ENCODE peak calls at places on chromosomes 13 and 19, in eight cellular contexts. V, S, Z, D, W, H, B and Y are unnamed samples.

GRCh38 chr13:92602560-92602959 is 624.0 kb upstream of the GPC6 start:
- DNase-seq in D (no peak), W (no peak), H (no peak), B (no peak), Z (no peak), V (no peak), S (peak), Y (no peak)

GRCh38 chr13:95535243-95535642 is 17.3 kb upstream of the CLDN10 start:
- DNase-seq in B (peak), S (peak), W (no peak), D (no peak), V (no peak), H (no peak), Z (no peak), Y (no peak)

GRCh38 chr19:29841559-29842367 is 30.0 kb downstream of the CCNE1 start:
- DNase-seq in B (no peak), S (peak), Z (peak), D (no peak), V (peak), H (peak), W (peak), Y (no peak)

GRCh38 chr13:100156786-100157185 is 67.9 kb downstream of the PCCA start:
- DNase-seq in V (no peak), Z (no peak), S (peak), H (no peak), B (no peak), D (no peak), W (no peak), Y (no peak)

GRCh38 chr13:38819053-38819452 is 132.2 kb downstream of the FREM2 start:
- DNase-seq in Z (peak), S (peak), B (no peak), V (peak), H (no peak), D (no peak), W (no peak), Y (no peak)

GRCh38 chr19:58395220-58395978 is at the start of gene RNF225:
- DNase-seq in B (no peak), V (peak), W (peak), H (no peak), D (no peak), S (no peak), Z (no peak), Y (no peak)

GRCh38 chr19:39467941-39468340 is 12.7 kb upstream of the TIMM50 start:
- DNase-seq in S (no peak), V (no peak), B (no peak), D (no peak), W (no peak), Z (no peak), H (no peak), Y (no peak)

GRCh38 chr13:21668665-21669599 is 1.9 kb upstream of the FGF9 start:
- DNase-seq in S (peak), W (no peak), H (peak), V (peak), Z (peak), D (no peak), B (no peak), Y (no peak)

GRCh38 chr19:55620410-55620809 is 4.0 kb downstream of the ZNF784 start:
- DNase-seq in H (no peak), V (no peak), B (no peak), Z (no peak), S (no peak), W (no peak), D (no peak), Y (peak)

GRCh38 chr19:7783991-7784421 is 21.0 kb downstream of the CLEC4M start:
- DNase-seq in D (peak), H (peak), Z (no peak), S (peak), W (no peak), B (no peak), V (peak), Y (no peak)

GRCh38 chr13:111292710-111293485 is 27.5 kb upstream of the TEX29 start:
- DNase-seq in H (no peak), V (no peak), W (no peak), D (no peak), B (no peak), S (no peak), Z (peak), Y (no peak)

GRCh38 chr19:53912653-53913052 is 3.6 kb downstream of the CACNG7 start:
- DNase-seq in D (no peak), Z (no peak), H (no peak), B (no peak), W (no peak), S (no peak), V (peak), Y (no peak)

GRCh38 chr13:29761160-29761559 is 89.3 kb downstream of the UBL3 start:
- DNase-seq in V (no peak), D (no peak), H (no peak), W (no peak), Z (no peak), S (no peak), B (no peak), Y (no peak)

GRCh38 chr13:45178349-45179142 is 22.3 kb downstream of the KCTD4 start:
- DNase-seq in V (no peak), D (peak), H (peak), B (no peak), Z (no peak), S (peak), W (no peak), Y (no peak)

GRCh38 chr13:37414667-37415066 is 183.9 kb downstream of the POSTN start:
- DNase-seq in H (no peak), S (no peak), W (no peak), B (no peak), V (no peak), Z (no peak), D (no peak), Y (no peak)

GRCh38 chr13:113402471-113403254 is 38.7 kb upstream of the GRTP1 start:
- DNase-seq in S (no peak), B (no peak), D (no peak), Z (no peak), V (no peak), H (no peak), W (no peak), Y (no peak)

GRCh38 chr19:51158474-51159129 is 16.5 kb downstream of the SIGLEC7 start:
- DNase-seq in D (no peak), S (peak), Z (peak), B (peak), H (peak), V (peak), W (peak), Y (peak)

GRCh38 chr19:51712461-51713081 is 11.2 kb downstream of the HAS1 start:
- DNase-seq in V (peak), B (no peak), Z (peak), S (peak), W (no peak), D (no peak), H (no peak), Y (no peak)

GRCh38 chr19:18924684-18925213 is 5.2 kb downstream of the DDX49 start:
- DNase-seq in Z (no peak), H (no peak), D (no peak), V (no peak), W (no peak), S (no peak), B (no peak), Y (no peak)

GRCh38 chr13:99968521-99969367 is 2.8 kb downstream of the ZIC5 start:
- DNase-seq in Z (no peak), W (no peak), S (no peak), V (no peak), B (no peak), D (no peak), H (no peak), Y (no peak)

GRCh38 chr19:5297272-5297669 is 43.3 kb downstream of the PTPRS start:
- DNase-seq in Z (no peak), W (no peak), H (no peak), S (no peak), B (no peak), V (no peak), D (no peak), Y (no peak)